ENCODE peak calls at places on chromosomes 11 and 22, in nine cellular contexts. I, D, Q, O, E, G, N, Z and B are unnamed samples. For H3K4me1, the result is how much of the 10 kb centered on the place peaks cover.

GRCh38 chr22:19524170-19525115 is at the start of gene CLDN5:
- DNase-seq in I (no peak), D (peak), Q (peak), O (no peak), E (no peak), G (no peak), N (peak), Z (no peak), B (peak)

GRCh38 chr22:28799125-28799833 is 1.1 kb downstream of the XBP1 start:
- DNase-seq in I (peak), D (no peak), Q (peak), O (peak), E (no peak), G (peak), N (peak), Z (peak), B (no peak)

GRCh38 chr11:128291835-128292234 is 295.5 kb downstream of the ETS1 start:
- DNase-seq in I (no peak), D (no peak), Q (no peak), O (no peak), E (no peak), G (no peak), N (no peak), Z (peak), B (no peak)

GRCh38 chr11:58963551-58964075 is 24.3 kb downstream of the GLYATL1 start:
- DNase-seq in I (peak), D (no peak), Q (peak), O (peak), E (no peak), G (peak), N (no peak), Z (no peak), B (no peak)

GRCh38 chr11:26297179-26297970 is 34.6 kb upstream of the ANO3 start:
- DNase-seq in I (peak), D (no peak), Q (peak), O (peak), E (no peak), G (peak), N (no peak), Z (no peak), B (no peak)

GRCh38 chr11:119739021-119739703 is 10.2 kb upstream of the NECTIN1 start:
- DNase-seq in I (no peak), D (no peak), Q (no peak), O (no peak), E (no peak), G (no peak), N (no peak), Z (peak), B (no peak)

GRCh38 chr22:50085211-50085999 is at the start of gene MLC1:
- DNase-seq in I (peak), D (no peak), Q (peak), O (no peak), E (no peak), G (peak), N (no peak), Z (no peak), B (no peak)

GRCh38 chr11:15942936-15943335 is 413.4 kb downstream of the SOX6 start:
- DNase-seq in I (no peak), D (no peak), Q (no peak), O (no peak), E (no peak), G (no peak), N (no peak), Z (no peak), B (no peak)

GRCh38 chr11:67732045-67732787 is 57.8 kb upstream of the ALDH3B2 start:
- DNase-seq in I (no peak), D (no peak), Q (no peak), O (no peak), E (peak), G (peak), N (peak), Z (no peak), B (no peak)

GRCh38 chr11:130156108-130157022 is 3.2 kb upstream of the ST14 start:
- DNase-seq in I (no peak), D (no peak), Q (peak), O (peak), E (no peak), G (peak), N (no peak), Z (peak), B (no peak)

GRCh38 chr11:129803533-129803932 is 12.1 kb upstream of the TMEM45B start:
- DNase-seq in I (no peak), D (no peak), Q (no peak), O (no peak), E (no peak), G (no peak), N (no peak), Z (peak), B (no peak)

GRCh38 chr11:68942751-68943271 is 38.0 kb downstream of the MRGPRD start:
- DNase-seq in I (peak), D (no peak), Q (peak), O (no peak), E (no peak), G (no peak), N (no peak), Z (no peak), B (peak)

GRCh38 chr22:24426859-24427499 is 420 bp upstream of the ADORA2A start:
- DNase-seq in I (no peak), D (no peak), Q (no peak), O (no peak), E (no peak), G (no peak), N (peak), Z (no peak), B (no peak)

GRCh38 chr11:61021661-61022212 is 50.3 kb downstream of the CD6 start:
- DNase-seq in I (no peak), D (no peak), Q (no peak), O (no peak), E (peak), G (no peak), N (peak), Z (peak), B (no peak)

GRCh38 chr22:19187716-19188563 is 9.4 kb upstream of the SLC25A1 start:
- DNase-seq in I (no peak), D (no peak), Q (no peak), O (no peak), E (no peak), G (no peak), N (peak), Z (no peak), B (peak)

GRCh38 chr11:118916842-118917388 is 8.8 kb downstream of the BCL9L start:
- DNase-seq in I (peak), D (peak), Q (peak), O (peak), E (no peak), G (peak), N (peak), Z (no peak), B (no peak)

GRCh38 chr11:72637198-72637597 is 37.0 kb downstream of the PDE2A start:
- DNase-seq in I (no peak), D (no peak), Q (no peak), O (no peak), E (no peak), G (no peak), N (no peak), Z (no peak), B (no peak)

GRCh38 chr11:101567086-101567485 is 16.7 kb downstream of the TRPC6 start:
- DNase-seq in I (no peak), D (no peak), Q (no peak), O (no peak), E (no peak), G (no peak), N (no peak), Z (no peak), B (no peak)

GRCh38 chr11:64125676-64126075 is 40.2 kb downstream of the MACROD1 start:
- DNase-seq in I (no peak), D (no peak), Q (no peak), O (no peak), E (no peak), G (no peak), N (no peak), Z (no peak), B (no peak)

GRCh38 chr11:67372993-67373915 is at the start of gene CLCF1:
- DNase-seq in I (peak), D (peak), Q (peak), O (peak), E (peak), G (peak), N (peak), Z (peak), B (peak)

GRCh38 chr11:113384551-113384950 is 3.0 kb upstream of the ANKK1 start:
- DNase-seq in I (peak), D (no peak), Q (peak), O (peak), E (no peak), G (no peak), N (no peak), Z (no peak), B (no peak)

GRCh38 chr22:19050117-19050516 is 72.1 kb downstream of the DGCR2 start:
- DNase-seq in I (no peak), D (no peak), Q (no peak), O (no peak), E (no peak), G (no peak), N (no peak), Z (no peak), B (no peak)

GRCh38 chr11:104968856-104969776 is 742 bp upstream of the CASP4 start:
- DNase-seq in I (peak), D (peak), Q (peak), O (peak), E (no peak), G (no peak), N (peak), Z (peak), B (peak)

GRCh38 chr11:115965754-115966504 is 461.7 kb upstream of the CADM1 start:
- DNase-seq in I (peak), D (peak), Q (no peak), O (no peak), E (no peak), G (no peak), N (no peak), Z (no peak), B (no peak)

GRCh38 chr11:58024601-58025091 is 965 bp downstream of the OR9Q1 start:
- DNase-seq in I (peak), D (peak), Q (peak), O (no peak), E (no peak), G (no peak), N (peak), Z (peak), B (peak)

GRCh38 chr11:3894128-3894731 is 38.8 kb downstream of the STIM1 start:
- DNase-seq in I (no peak), D (peak), Q (peak), O (no peak), E (no peak), G (peak), N (peak), Z (no peak), B (no peak)

GRCh38 chr22:20918663-20919220 is 1.5 kb downstream of the CRKL start:
- DNase-seq in I (no peak), D (no peak), Q (no peak), O (peak), E (no peak), G (peak), N (no peak), Z (peak), B (peak)

GRCh38 chr22:31049815-31050420 is 31.2 kb upstream of the SMTN start:
- DNase-seq in I (no peak), D (no peak), Q (peak), O (no peak), E (no peak), G (no peak), N (no peak), Z (no peak), B (no peak)

GRCh38 chr11:86745571-86745970 is 54.8 kb upstream of the PRSS23 start:
- DNase-seq in I (peak), D (no peak), Q (no peak), O (peak), E (no peak), G (no peak), N (no peak), Z (no peak), B (no peak)
- H3K4me1 ChIP-seq in I (half or more), D (under half), Q (under half), O (under half), E (under half), G (under half), N (under half), Z (under half), B (under half)

DNA sequence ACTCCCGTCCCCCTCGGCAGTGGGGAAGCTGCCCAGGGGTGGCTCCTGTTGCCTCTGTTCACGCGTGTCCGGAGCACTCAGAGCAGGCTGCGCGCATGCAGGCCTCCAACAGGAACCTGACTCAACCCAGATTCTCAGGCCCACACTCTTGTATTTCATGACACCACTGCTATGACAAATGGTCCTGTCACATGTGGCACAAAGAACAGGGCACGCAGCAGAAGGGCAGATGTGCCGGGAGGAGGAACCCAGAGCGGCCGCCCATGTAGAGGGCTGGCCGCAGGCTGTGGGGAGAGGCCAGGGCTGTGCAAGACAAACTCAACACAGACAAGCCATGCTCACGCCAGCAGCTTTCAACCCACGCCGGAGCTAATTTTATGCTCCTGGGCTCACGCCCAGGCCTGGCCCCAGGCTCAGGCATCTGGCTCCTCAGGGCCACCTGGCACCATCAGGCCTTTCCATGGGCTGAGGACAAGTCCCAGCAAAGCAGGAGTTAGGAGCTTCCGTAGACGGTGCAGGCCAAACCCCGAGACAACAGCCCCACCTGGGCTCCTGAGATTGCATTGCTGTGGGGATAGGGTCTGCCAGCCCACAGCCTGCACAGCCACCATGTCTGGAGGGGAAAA is 40.0 kb downstream of the DUSP8 start:
- DNase-seq in I (peak), D (peak), Q (no peak), O (peak), E (no peak), G (no peak), N (peak), Z (no peak), B (peak)
- H3K4me1 ChIP-seq in I (under half), D (half or more), Q (under half), O (half or more), E (under half), G (under half), N (half or more), Z (under half), B (under half)

GRCh38 chr11:121894581-121894980 is 221.4 kb downstream of the BLID start:
- DNase-seq in I (peak), D (no peak), Q (no peak), O (peak), E (no peak), G (no peak), N (no peak), Z (no peak), B (no peak)
- H3K4me1 ChIP-seq in I (under half), D (under half), Q (under half), O (half or more), E (under half), G (under half), N (under half), Z (under half), B (under half)

GRCh38 chr11:75148436-75148983 is 2.4 kb upstream of the SLCO2B1 start:
- DNase-seq in I (no peak), D (no peak), Q (no peak), O (no peak), E (no peak), G (no peak), N (no peak), Z (no peak), B (no peak)

GRCh38 chr11:75146711-75147110 is 4.2 kb upstream of the SLCO2B1 start:
- DNase-seq in I (no peak), D (no peak), Q (no peak), O (no peak), E (no peak), G (no peak), N (no peak), Z (no peak), B (no peak)

GRCh38 chr11:75147875-75148263 is 3.0 kb upstream of the SLCO2B1 start:
- DNase-seq in I (no peak), D (peak), Q (no peak), O (no peak), E (no peak), G (no peak), N (peak), Z (peak), B (no peak)

GRCh38 chr11:75145972-75146519 is 4.9 kb upstream of the SLCO2B1 start:
- DNase-seq in I (no peak), D (no peak), Q (no peak), O (no peak), E (no peak), G (no peak), N (no peak), Z (peak), B (no peak)

DNA sequence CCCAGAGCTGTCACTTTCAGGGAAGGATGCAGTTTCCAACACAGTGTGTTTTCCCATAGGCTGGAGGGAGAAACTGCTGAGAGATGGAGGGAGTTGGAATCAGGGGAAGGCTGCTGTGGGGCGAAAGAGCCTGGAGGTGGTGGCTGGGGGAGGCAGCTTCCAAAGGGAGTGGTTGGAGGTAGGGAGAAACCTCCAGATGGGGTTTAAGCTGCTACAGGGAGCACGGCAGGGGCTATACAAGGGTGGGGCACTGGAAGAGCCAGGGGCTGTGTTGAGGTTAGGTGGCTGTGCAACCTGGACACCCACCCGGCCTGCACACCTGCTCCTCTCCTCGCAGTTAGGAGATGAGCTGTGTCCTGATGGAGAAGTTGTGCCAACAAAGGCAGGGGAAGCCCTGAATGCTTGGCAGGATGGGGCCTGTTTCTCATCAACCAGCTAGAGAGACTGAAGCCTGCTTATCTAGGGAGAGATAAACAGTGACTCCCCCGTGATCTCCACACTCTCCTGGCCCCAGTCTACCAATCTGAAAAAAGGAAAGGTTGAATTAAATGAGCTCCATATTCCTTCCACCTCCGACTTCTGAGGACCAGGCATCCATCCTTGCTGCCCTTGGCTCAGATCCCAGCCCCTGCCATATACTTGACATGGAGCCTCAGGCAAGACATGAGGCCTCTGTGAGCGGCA is 3.6 kb upstream of the SLCO2B1 start:
- DNase-seq in I (no peak), D (no peak), Q (no peak), O (no peak), E (no peak), G (no peak), N (no peak), Z (no peak), B (no peak)
- H3K4me1 ChIP-seq in I (under half), D (under half), Q (under half), O (under half), E (under half), G (under half), N (under half), Z (under half), B (under half)